ENCODE peak calls at places on chromosomes 3 and 15, in nine cellular contexts. J is fibroblast of lung; R is IMR-90; F is uterus; O is testis; I is small intestine; X is CD8-positive, alpha-beta T cell; S is thyroid gland; G is A549. T is an unnamed sample. For H3K4me1, the result is how much of the 10 kb centered on the place peaks cover.

GRCh38 chr3:23239181-23240068 is 36.3 kb downstream of the UBE2E2 start:
- DNase-seq in X (no peak), O (no peak), F (no peak), J (no peak), G (no peak), S (no peak), I (no peak), R (no peak), T (no peak)

GRCh38 chr15:86690566-86690965 is 610.9 kb downstream of the AGBL1 start:
- DNase-seq in O (no peak), X (no peak), J (no peak), S (no peak), I (no peak), R (no peak), F (no peak), G (no peak), T (no peak)

GRCh38 chr3:28575100-28575747 is 226.6 kb upstream of the AZI2 start:
- DNase-seq in I (no peak), O (peak), G (no peak), R (no peak), J (peak), F (no peak), S (peak), X (no peak), T (peak)

GRCh38 chr3:5016218-5017161 is 37.3 kb downstream of the BHLHE40 start:
- DNase-seq in J (no peak), S (no peak), R (peak), O (no peak), X (peak), F (no peak), G (peak), I (peak), T (no peak)

GRCh38 chr15:64561997-64562396 is 101.6 kb downstream of the ZNF609 start:
- DNase-seq in F (no peak), X (no peak), J (no peak), G (no peak), O (no peak), I (no peak), R (no peak), S (no peak), T (no peak)

GRCh38 chr3:41115069-41115468 is 84.2 kb upstream of the CTNNB1 start:
- DNase-seq in G (no peak), I (peak), S (no peak), F (no peak), J (no peak), O (no peak), R (no peak), X (no peak), T (no peak)

GRCh38 chr3:13479332-13479581 is 849 bp upstream of the HDAC11 start:
- DNase-seq in J (no peak), R (no peak), X (peak), S (no peak), I (no peak), F (peak), O (peak), G (no peak), T (peak)

GRCh38 chr15:92167413-92167950 is 226.2 kb upstream of the ST8SIA2 start:
- DNase-seq in I (peak), X (no peak), J (no peak), F (no peak), G (no peak), O (no peak), S (no peak), R (no peak), T (no peak)

GRCh38 chr15:66425837-66426236 is 39.1 kb downstream of the MAP2K1 start:
- DNase-seq in I (no peak), R (no peak), O (no peak), F (no peak), G (no peak), S (no peak), J (no peak), X (no peak), T (no peak)

GRCh38 chr3:183553263-183554026 is 2.1 kb downstream of the KLHL6 start:
- DNase-seq in S (no peak), G (no peak), R (no peak), X (no peak), F (no peak), I (no peak), O (no peak), J (no peak), T (no peak)

GRCh38 chr3:183551930-183552329 is 3.6 kb downstream of the KLHL6 start:
- DNase-seq in R (no peak), F (no peak), O (no peak), X (no peak), J (no peak), S (no peak), I (no peak), G (no peak), T (no peak)

GRCh38 chr3:183555541-183556081 is at the start of gene KLHL6:
- DNase-seq in X (peak), F (no peak), J (no peak), G (no peak), R (no peak), I (peak), O (peak), S (no peak), T (no peak)

GRCh38 chr3:183554377-183554776 is 1.1 kb downstream of the KLHL6 start:
- DNase-seq in R (no peak), G (no peak), X (no peak), J (no peak), O (no peak), F (no peak), I (no peak), S (no peak), T (no peak)
- H3K4me3 ChIP-seq in R (no peak), G (no peak), X (peak), J (no peak), O (no peak), F (no peak), I (peak), S (no peak), T (no peak)

GRCh38 chr3:127037021-127037400 is 54.1 kb downstream of the PLXNA1 start:
- DNase-seq in J (no peak), X (no peak), O (no peak), R (no peak), G (no peak), I (no peak), S (no peak), F (no peak), T (no peak)

GRCh38 chr3:127037423-127037841 is 54.5 kb downstream of the PLXNA1 start:
- DNase-seq in R (no peak), S (no peak), G (no peak), I (peak), X (no peak), J (no peak), O (peak), F (no peak), T (no peak)

GRCh38 chr3:127038923-127039581 is 56.1 kb downstream of the PLXNA1 start:
- DNase-seq in I (no peak), S (no peak), F (no peak), G (no peak), O (no peak), R (no peak), J (no peak), X (no peak), T (no peak)

GRCh38 chr3:127038476-127038875 is 55.6 kb downstream of the PLXNA1 start:
- DNase-seq in O (no peak), F (no peak), S (no peak), X (no peak), R (no peak), G (no peak), J (no peak), I (no peak), T (no peak)

DNA sequence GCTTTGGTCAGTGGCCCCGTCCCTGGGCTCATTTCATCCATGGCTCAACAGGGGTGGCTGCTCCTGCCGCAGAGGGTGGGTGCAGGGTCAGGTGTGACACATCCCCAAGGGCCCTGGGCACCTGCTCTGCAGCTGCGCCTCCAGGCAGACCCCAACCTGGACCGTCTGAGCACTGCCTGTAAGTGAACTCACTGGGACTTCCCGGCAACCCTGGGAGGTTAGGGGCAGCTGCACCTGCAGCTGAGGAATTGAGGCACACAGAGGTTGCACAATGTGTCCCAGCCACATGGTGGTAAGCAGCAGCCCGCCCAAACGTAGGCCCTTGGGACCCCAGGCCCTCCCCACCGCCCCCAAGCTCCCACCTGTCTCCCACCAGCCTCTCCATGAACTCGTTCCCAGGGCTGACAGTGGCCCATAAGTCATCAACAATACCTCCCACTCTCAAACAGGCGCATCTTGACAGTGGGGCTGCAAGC is 55.1 kb downstream of the PLXNA1 start:
- DNase-seq in R (no peak), J (no peak), O (no peak), S (no peak), G (no peak), F (no peak), X (no peak), I (no peak), T (no peak)
- H3K27ac ChIP-seq in R (no peak), J (no peak), O (no peak), S (no peak), G (no peak), F (no peak), X (no peak), I (no peak), T (no peak)

GRCh38 chr3:50264964-50265485 is 3.9 kb upstream of the SEMA3B start:
- DNase-seq in G (no peak), O (no peak), I (no peak), J (no peak), S (no peak), F (no peak), R (no peak), X (no peak), T (no peak)
- H3K4me1 ChIP-seq in G (half or more), O (half or more), I (under half), J (half or more), S (half or more), F (under half), R (half or more), X (under half), T (under half)

GRCh38 chr3:55659023-55659355 is 171.9 kb upstream of the WNT5A start:
- DNase-seq in X (no peak), S (no peak), O (no peak), R (no peak), I (no peak), G (no peak), F (no peak), J (no peak), T (no peak)
- H3K4me3 ChIP-seq in X (no peak), S (no peak), O (no peak), R (no peak), I (no peak), G (no peak), F (no peak), J (no peak), T (no peak)

GRCh38 chr3:190031887-190032752 is 88.6 kb downstream of the P3H2 start:
- DNase-seq in I (no peak), X (no peak), O (no peak), J (no peak), G (no peak), S (no peak), F (no peak), R (peak), T (no peak)
- H3K27ac ChIP-seq in I (no peak), X (no peak), O (no peak), J (no peak), G (peak), S (no peak), F (peak), R (peak), T (no peak)